ENCODE peak calls at places on chromosome 14, in eight cellular contexts. One of them, this sample, is unnamed.

GRCh38 chr14:71948101-71948500 is 15.9 kb downstream of the RGS6 start:
- DNase-seq in upper lobe of right lung: no peak
- DNase-seq in lower lobe of right lung: no peak
- DNase-seq in naive thymus-derived CD4-positive, alpha-beta T cell: no peak
- DNase-seq in neural crest cell: no peak
- DNase-seq in SHP77: no peak
- DNase-seq in NCI-H524: no peak
- DNase-seq in body of pancreas: no peak
- DNase-seq in this sample: no peak

GRCh38 chr14:51724650-51725049 is 72.9 kb downstream of the FRMD6 start:
- DNase-seq in upper lobe of right lung: no peak
- DNase-seq in lower lobe of right lung: no peak
- DNase-seq in naive thymus-derived CD4-positive, alpha-beta T cell: no peak
- DNase-seq in neural crest cell: no peak
- DNase-seq in SHP77: no peak
- DNase-seq in NCI-H524: no peak
- DNase-seq in body of pancreas: no peak
- DNase-seq in this sample: no peak

GRCh38 chr14:32010561-32011188 is 66.4 kb upstream of the ARHGAP5 start:
- DNase-seq in upper lobe of right lung: no peak
- DNase-seq in lower lobe of right lung: no peak
- DNase-seq in naive thymus-derived CD4-positive, alpha-beta T cell: no peak
- DNase-seq in neural crest cell: no peak
- DNase-seq in SHP77: peak
- DNase-seq in NCI-H524: no peak
- DNase-seq in body of pancreas: no peak
- DNase-seq in this sample: no peak

GRCh38 chr14:75147423-75148071 is 20.7 kb upstream of the NEK9 start:
- DNase-seq in upper lobe of right lung: peak
- DNase-seq in lower lobe of right lung: peak
- DNase-seq in naive thymus-derived CD4-positive, alpha-beta T cell: no peak
- DNase-seq in neural crest cell: peak
- DNase-seq in SHP77: no peak
- DNase-seq in NCI-H524: no peak
- DNase-seq in body of pancreas: peak
- DNase-seq in this sample: peak

GRCh38 chr14:81211844-81212243 is 8.9 kb downstream of the GTF2A1 start:
- DNase-seq in upper lobe of right lung: no peak
- DNase-seq in lower lobe of right lung: no peak
- DNase-seq in naive thymus-derived CD4-positive, alpha-beta T cell: peak
- DNase-seq in neural crest cell: no peak
- DNase-seq in SHP77: no peak
- DNase-seq in NCI-H524: peak
- DNase-seq in body of pancreas: peak
- DNase-seq in this sample: no peak

GRCh38 chr14:55416866-55417265 is 5.2 kb upstream of the ATG14 start:
- DNase-seq in upper lobe of right lung: no peak
- DNase-seq in lower lobe of right lung: no peak
- DNase-seq in naive thymus-derived CD4-positive, alpha-beta T cell: no peak
- DNase-seq in neural crest cell: no peak
- DNase-seq in SHP77: peak
- DNase-seq in NCI-H524: peak
- DNase-seq in body of pancreas: no peak
- DNase-seq in this sample: no peak

GRCh38 chr14:90429764-90430163 is 32.9 kb downstream of the CALM1 start:
- DNase-seq in upper lobe of right lung: no peak
- DNase-seq in lower lobe of right lung: no peak
- DNase-seq in naive thymus-derived CD4-positive, alpha-beta T cell: no peak
- DNase-seq in neural crest cell: no peak
- DNase-seq in SHP77: no peak
- DNase-seq in NCI-H524: peak
- DNase-seq in body of pancreas: no peak
- DNase-seq in this sample: no peak

GRCh38 chr14:100780646-100781355 is 45.1 kb upstream of the MEG3 start:
- DNase-seq in upper lobe of right lung: peak
- DNase-seq in lower lobe of right lung: no peak
- DNase-seq in naive thymus-derived CD4-positive, alpha-beta T cell: no peak
- DNase-seq in neural crest cell: no peak
- DNase-seq in SHP77: no peak
- DNase-seq in NCI-H524: no peak
- DNase-seq in body of pancreas: no peak
- DNase-seq in this sample: no peak

GRCh38 chr14:22561661-22562579 is 27.1 kb downstream of the DAD1 start:
- DNase-seq in upper lobe of right lung: no peak
- DNase-seq in lower lobe of right lung: peak
- DNase-seq in naive thymus-derived CD4-positive, alpha-beta T cell: peak
- DNase-seq in neural crest cell: no peak
- DNase-seq in SHP77: no peak
- DNase-seq in NCI-H524: no peak
- DNase-seq in body of pancreas: no peak
- DNase-seq in this sample: no peak

GRCh38 chr14:35964736-35965135 is 138.6 kb downstream of the BRMS1L start:
- DNase-seq in upper lobe of right lung: no peak
- DNase-seq in lower lobe of right lung: no peak
- DNase-seq in naive thymus-derived CD4-positive, alpha-beta T cell: no peak
- DNase-seq in neural crest cell: no peak
- DNase-seq in SHP77: no peak
- DNase-seq in NCI-H524: no peak
- DNase-seq in body of pancreas: no peak
- DNase-seq in this sample: no peak

GRCh38 chr14:22155582-22155981 is 433.4 kb downstream of the DAD1 start:
- DNase-seq in upper lobe of right lung: no peak
- DNase-seq in lower lobe of right lung: no peak
- DNase-seq in naive thymus-derived CD4-positive, alpha-beta T cell: no peak
- DNase-seq in neural crest cell: no peak
- DNase-seq in SHP77: no peak
- DNase-seq in NCI-H524: no peak
- DNase-seq in body of pancreas: no peak
- DNase-seq in this sample: no peak

GRCh38 chr14:56715938-56716337 is 94.3 kb downstream of the OTX2 start:
- DNase-seq in upper lobe of right lung: no peak
- DNase-seq in lower lobe of right lung: no peak
- DNase-seq in naive thymus-derived CD4-positive, alpha-beta T cell: no peak
- DNase-seq in neural crest cell: no peak
- DNase-seq in SHP77: no peak
- DNase-seq in NCI-H524: no peak
- DNase-seq in body of pancreas: no peak
- DNase-seq in this sample: no peak

GRCh38 chr14:61396694-61397093 is 75.3 kb downstream of the PRKCH start:
- DNase-seq in upper lobe of right lung: no peak
- DNase-seq in lower lobe of right lung: no peak
- DNase-seq in naive thymus-derived CD4-positive, alpha-beta T cell: no peak
- DNase-seq in neural crest cell: no peak
- DNase-seq in SHP77: no peak
- DNase-seq in NCI-H524: no peak
- DNase-seq in body of pancreas: no peak
- DNase-seq in this sample: no peak

GRCh38 chr14:90294872-90295271 is 36.9 kb downstream of the NRDE2 start:
- DNase-seq in upper lobe of right lung: no peak
- DNase-seq in lower lobe of right lung: no peak
- DNase-seq in naive thymus-derived CD4-positive, alpha-beta T cell: no peak
- DNase-seq in neural crest cell: no peak
- DNase-seq in SHP77: no peak
- DNase-seq in NCI-H524: no peak
- DNase-seq in body of pancreas: no peak
- DNase-seq in this sample: no peak

GRCh38 chr14:77653473-77653872 is 37.0 kb upstream of the SPTLC2 start:
- DNase-seq in upper lobe of right lung: no peak
- DNase-seq in lower lobe of right lung: no peak
- DNase-seq in naive thymus-derived CD4-positive, alpha-beta T cell: no peak
- DNase-seq in neural crest cell: peak
- DNase-seq in SHP77: no peak
- DNase-seq in NCI-H524: no peak
- DNase-seq in body of pancreas: no peak
- DNase-seq in this sample: no peak

GRCh38 chr14:75290851-75291250 is 12.2 kb downstream of the FOS start:
- DNase-seq in upper lobe of right lung: no peak
- DNase-seq in lower lobe of right lung: no peak
- DNase-seq in naive thymus-derived CD4-positive, alpha-beta T cell: no peak
- DNase-seq in neural crest cell: no peak
- DNase-seq in SHP77: no peak
- DNase-seq in NCI-H524: no peak
- DNase-seq in body of pancreas: no peak
- DNase-seq in this sample: no peak

GRCh38 chr14:100688598-100689499 is 37.8 kb upstream of the DLK1 start:
- DNase-seq in upper lobe of right lung: no peak
- DNase-seq in lower lobe of right lung: no peak
- DNase-seq in naive thymus-derived CD4-positive, alpha-beta T cell: no peak
- DNase-seq in neural crest cell: no peak
- DNase-seq in SHP77: no peak
- DNase-seq in NCI-H524: no peak
- DNase-seq in body of pancreas: no peak
- DNase-seq in this sample: no peak

GRCh38 chr14:52354257-52354656 is 40.1 kb downstream of the PTGER2 start:
- DNase-seq in upper lobe of right lung: no peak
- DNase-seq in lower lobe of right lung: no peak
- DNase-seq in naive thymus-derived CD4-positive, alpha-beta T cell: no peak
- DNase-seq in neural crest cell: no peak
- DNase-seq in SHP77: no peak
- DNase-seq in NCI-H524: no peak
- DNase-seq in body of pancreas: no peak
- DNase-seq in this sample: no peak

GRCh38 chr14:59463773-59464650 is 1.2 kb downstream of the GPR135 start:
- DNase-seq in upper lobe of right lung: peak
- DNase-seq in lower lobe of right lung: peak
- DNase-seq in naive thymus-derived CD4-positive, alpha-beta T cell: no peak
- DNase-seq in neural crest cell: no peak
- DNase-seq in SHP77: no peak
- DNase-seq in NCI-H524: no peak
- DNase-seq in body of pancreas: peak
- DNase-seq in this sample: no peak

GRCh38 chr14:101731187-101732080 is 30.1 kb upstream of the PPP2R5C start:
- DNase-seq in upper lobe of right lung: peak
- DNase-seq in lower lobe of right lung: peak
- DNase-seq in naive thymus-derived CD4-positive, alpha-beta T cell: peak
- DNase-seq in neural crest cell: no peak
- DNase-seq in SHP77: peak
- DNase-seq in NCI-H524: peak
- DNase-seq in body of pancreas: peak
- DNase-seq in this sample: no peak

GRCh38 chr14:43116341-43116740 is 1390.7 kb downstream of the FSCB start:
- DNase-seq in upper lobe of right lung: no peak
- DNase-seq in lower lobe of right lung: no peak
- DNase-seq in naive thymus-derived CD4-positive, alpha-beta T cell: no peak
- DNase-seq in neural crest cell: no peak
- DNase-seq in SHP77: no peak
- DNase-seq in NCI-H524: no peak
- DNase-seq in body of pancreas: no peak
- DNase-seq in this sample: no peak

GRCh38 chr14:91127411-91127810 is 13.5 kb downstream of the DGLUCY start:
- DNase-seq in upper lobe of right lung: peak
- DNase-seq in lower lobe of right lung: peak
- DNase-seq in naive thymus-derived CD4-positive, alpha-beta T cell: no peak
- DNase-seq in neural crest cell: no peak
- DNase-seq in SHP77: no peak
- DNase-seq in NCI-H524: no peak
- DNase-seq in body of pancreas: peak
- DNase-seq in this sample: no peak